ENCODE peak calls at places on chromosomes 13 and 19, in seven cellular contexts. Z is heart right ventricle, N is tibial artery, U is PC-3, D is endothelial cell of umbilical vein, Q is psoas muscle, C is fibroblast of lung. H is an unnamed sample.

GRCh38 chr19:2984196-2984490 is 6.8 kb downstream of the TLE6 start:
- DNase-seq in C (no peak), Q (no peak), Z (no peak), D (no peak), N (no peak), U (no peak), H (no peak)

GRCh38 chr19:49869009-49869483 is 1.7 kb upstream of the PNKP start:
- DNase-seq in D (no peak), C (no peak), Z (peak; percentile 91), N (no peak), U (no peak), Q (no peak), H (no peak)

GRCh38 chr19:1566392-1567115 is 1.6 kb downstream of the MEX3D start:
- DNase-seq in Q (peak; percentile 75), D (peak; percentile 81), Z (peak; percentile 54), C (peak; percentile 87), U (peak; percentile 46), N (peak; percentile 77), H (peak; percentile 68)

GRCh38 chr19:10991076-10991475 is 30.2 kb downstream of the SMARCA4 start:
- DNase-seq in U (no peak), Z (no peak), Q (no peak), C (no peak), D (no peak), N (no peak), H (no peak)

GRCh38 chr19:39246951-39247669 is 1.5 kb downstream of the IFNL4 start:
- DNase-seq in N (no peak), Z (no peak), D (peak; percentile 13), Q (no peak), C (peak; percentile 12), U (no peak), H (peak; percentile 29)

GRCh38 chr19:48539503-48540096 is 12.4 kb upstream of the SULT2B1 start:
- DNase-seq in Z (no peak), U (peak; percentile 84), Q (no peak), D (peak; percentile 10), C (peak; percentile 62), N (no peak), H (no peak)

GRCh38 chr19:5059767-5060166 is 90.9 kb downstream of the KDM4B start:
- DNase-seq in Q (no peak), U (no peak), C (no peak), N (no peak), D (no peak), Z (no peak), H (no peak)

GRCh38 chr13:98984983-98985382 is 7.1 kb upstream of the DOCK9 start:
- DNase-seq in N (no peak), D (no peak), C (no peak), U (no peak), Q (no peak), Z (no peak), H (no peak)

GRCh38 chr13:85650613-85651012 is 148.6 kb downstream of the SLITRK6 start:
- DNase-seq in U (peak; percentile 7), Z (no peak), Q (no peak), N (no peak), C (no peak), D (no peak), H (no peak)

DNA sequence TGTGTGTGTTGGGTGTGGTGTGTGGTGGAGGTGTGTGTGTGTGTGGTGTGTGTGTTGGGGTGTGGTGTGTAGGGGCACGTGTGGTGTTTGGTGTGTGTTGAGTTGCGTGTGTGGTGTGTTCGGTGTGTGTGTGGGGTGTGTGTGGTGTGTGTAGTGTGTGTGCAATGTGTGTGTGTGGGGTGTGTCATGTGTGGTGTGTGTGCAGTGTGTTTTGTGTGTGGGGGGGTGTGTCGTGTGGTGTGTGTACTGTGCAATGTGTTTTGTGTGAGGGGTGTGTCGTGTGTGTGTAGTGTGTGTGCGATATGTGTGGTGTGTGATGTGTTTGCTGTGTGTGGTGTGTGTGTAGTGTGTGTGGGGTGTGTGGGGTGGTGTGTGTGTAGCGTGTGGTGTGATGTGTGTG is 6.0 kb upstream of the KPTN start:
- DNase-seq in D (no peak), Z (no peak), U (no peak), C (no peak), N (no peak), Q (peak; percentile 30), H (no peak)
- H3K4me1 ChIP-seq in D (no peaks in the 10 kb centered on the region), Z (peaks cover 21% of the 10 kb centered on the region), U (no peaks in the 10 kb centered on the region), C (no peaks in the 10 kb centered on the region), N (no peaks in the 10 kb centered on the region), Q (peaks cover under 1% of the 10 kb centered on the region), H (peaks cover 27% of the 10 kb centered on the region)

DNA sequence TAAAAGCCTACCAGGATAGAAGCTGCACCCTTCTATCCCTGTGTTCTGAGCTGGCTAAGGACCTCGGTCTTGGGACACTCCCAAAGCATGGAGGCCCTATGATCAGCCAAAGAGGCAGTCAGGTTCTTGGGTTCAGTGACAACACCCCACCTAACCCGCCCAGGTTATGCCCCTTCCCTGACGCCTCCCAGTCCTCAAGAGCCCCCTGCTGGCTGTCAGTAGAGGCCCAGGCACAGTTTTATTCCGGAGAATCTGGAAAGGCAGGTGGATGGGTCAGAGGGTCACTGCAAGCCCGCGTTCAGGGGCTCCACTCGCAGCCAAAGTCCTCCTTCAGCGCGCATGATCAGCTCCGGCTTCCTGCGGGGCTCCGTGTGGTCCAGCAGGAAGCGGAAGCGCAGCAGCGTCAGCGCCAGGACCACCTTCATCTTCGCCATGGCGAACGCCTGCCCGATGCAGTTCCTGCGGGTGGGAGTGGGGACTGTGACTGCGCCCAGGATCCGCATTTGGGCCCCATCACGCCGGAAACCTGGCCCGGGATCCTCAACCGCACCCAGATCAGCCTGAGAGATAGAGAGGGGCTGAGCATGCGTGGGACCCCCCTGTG is 22.3 kb downstream of the OR10H3 start:
- DNase-seq in Z (no peak), D (no peak), U (peak; percentile 11), C (no peak), Q (no peak), N (no peak), H (no peak)
- H3K9me3 ChIP-seq in Z (no peaks in the 10 kb centered on the region), D (no peaks in the 10 kb centered on the region), U (no peaks in the 10 kb centered on the region), C (no peaks in the 10 kb centered on the region), Q (no peaks in the 10 kb centered on the region), N (no peaks in the 10 kb centered on the region), H (peaks cover 8% of the 10 kb centered on the region)

GRCh38 chr13:44801990-44802389 is 187.3 kb downstream of the NUFIP1 start:
- DNase-seq in Q (no peak), Z (no peak), C (peak; percentile 82), U (peak; percentile 76), N (no peak), D (peak; percentile 92), H (no peak)
- TF ChIP-seq CTCF in Q (no peak), Z (no peak), C (no peak), U (no peak), N (no peak), D (no peak), H (no peak)

GRCh38 chr13:51637852-51638496 is 53.7 kb downstream of the WDFY2 start:
- DNase-seq in U (no peak), Q (no peak), N (no peak), D (no peak), C (no peak), Z (no peak), H (no peak)
- H3K4me1 ChIP-seq in U (peaks cover 71% of the 10 kb centered on the region), Q (no peaks in the 10 kb centered on the region), N (peaks cover 43% of the 10 kb centered on the region), D (peaks cover 4% of the 10 kb centered on the region), C (peaks cover 2% of the 10 kb centered on the region), Z (no peaks in the 10 kb centered on the region), H (peaks cover 55% of the 10 kb centered on the region)

GRCh38 chr19:28586501-28586900 is 626.5 kb downstream of the UQCRFS1 start:
- DNase-seq in Z (no peak), Q (no peak), D (no peak), N (no peak), U (no peak), C (no peak), H (no peak)
- H3K9me3 ChIP-seq in Z (no peaks in the 10 kb centered on the region), Q (no peaks in the 10 kb centered on the region), D (peaks cover 2% of the 10 kb centered on the region), N (no peaks in the 10 kb centered on the region), U (no peaks in the 10 kb centered on the region), C (no peaks in the 10 kb centered on the region), H (no peaks in the 10 kb centered on the region)

GRCh38 chr13:54836273-54836672 is 1807.7 kb downstream of the OLFM4 start:
- DNase-seq in Z (no peak), Q (no peak), N (no peak), C (no peak), D (no peak), U (no peak), H (no peak)
- TF ChIP-seq CTCF in Z (no peak), Q (no peak), N (no peak), C (no peak), D (no peak), U (no peak), H (no peak)

DNA sequence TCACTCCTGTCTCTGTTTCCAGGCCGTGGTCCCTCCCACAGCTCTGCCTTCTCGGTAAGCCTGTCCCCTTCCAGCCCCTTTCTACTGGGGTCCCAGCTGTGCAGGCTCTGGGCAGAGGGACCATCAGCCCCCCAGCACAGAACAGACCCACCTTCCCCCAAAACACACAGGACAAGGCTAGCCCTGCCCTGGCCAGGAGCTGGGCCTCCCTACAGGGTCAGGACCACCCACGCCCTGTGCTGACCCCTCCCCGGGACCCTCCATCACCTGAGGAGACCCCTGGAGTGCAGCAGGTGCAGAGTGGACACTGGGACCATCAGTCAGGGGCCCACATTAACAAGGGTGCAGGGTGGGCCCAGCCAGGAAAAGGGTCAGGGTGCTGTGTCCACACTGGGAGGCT is 13.9 kb downstream of the CEACAM3 start:
- DNase-seq in U (no peak), C (no peak), Q (peak; percentile 46), N (no peak), Z (no peak), D (no peak), H (no peak)
- H3K4me1 ChIP-seq in U (no peaks in the 10 kb centered on the region), C (no peaks in the 10 kb centered on the region), Q (no peaks in the 10 kb centered on the region), N (no peaks in the 10 kb centered on the region), Z (no peaks in the 10 kb centered on the region), D (no peaks in the 10 kb centered on the region), H (no peaks in the 10 kb centered on the region)

GRCh38 chr19:22608441-22608840 is 25.7 kb upstream of the ZNF492 start:
- DNase-seq in N (no peak), Z (no peak), C (no peak), U (no peak), Q (no peak), D (no peak), H (no peak)
- H3K9me3 ChIP-seq in N (no peaks in the 10 kb centered on the region), Z (no peaks in the 10 kb centered on the region), C (no peaks in the 10 kb centered on the region), U (peaks cover 7% of the 10 kb centered on the region), Q (no peaks in the 10 kb centered on the region), D (peaks cover 3% of the 10 kb centered on the region), H (no peaks in the 10 kb centered on the region)

H was measured in left ventricle myocardium inferior.